ENCODE peak calls at places on chromosomes 6 and 20, in seven cellular contexts. One of them, this sample, is unnamed.

GRCh38 chr20:5559937-5560336 is 190.3 kb upstream of the SHLD1 start:
- DNase-seq in NCI-H1092: no peak
- DNase-seq in NCI-H2029: no peak
- DNase-seq in esophagus squamous epithelium: no peak
- DNase-seq in AG08395: no peak
- DNase-seq in nephron progenitor cell: no peak
- DNase-seq in activated effector memory CD4-positive, alpha-beta T cell treated with anti-CD3 and anti-CD28 coated beads, Interleukin-2, amount 50 U/mL, for 16 hours: no peak
- DNase-seq in this sample: no peak

GRCh38 chr6:82144852-82145332 is 102.7 kb downstream of the IBTK start:
- DNase-seq in NCI-H2029: no peak
- DNase-seq in NCI-H1092: no peak
- DNase-seq in activated effector memory CD4-positive, alpha-beta T cell treated with anti-CD3 and anti-CD28 coated beads, Interleukin-2, amount 50 U/mL, for 16 hours: no peak
- DNase-seq in nephron progenitor cell: no peak
- DNase-seq in esophagus squamous epithelium: no peak
- DNase-seq in AG08395: peak; percentile 75
- DNase-seq in this sample: peak; percentile 10

GRCh38 chr6:21636876-21637275 is 43.3 kb downstream of the SOX4 start:
- DNase-seq in NCI-H1092: no peak
- DNase-seq in nephron progenitor cell: no peak
- DNase-seq in esophagus squamous epithelium: no peak
- DNase-seq in activated effector memory CD4-positive, alpha-beta T cell treated with anti-CD3 and anti-CD28 coated beads, Interleukin-2, amount 50 U/mL, for 16 hours: no peak
- DNase-seq in AG08395: no peak
- DNase-seq in NCI-H2029: no peak
- DNase-seq in this sample: no peak

GRCh38 chr20:38745757-38746156 is 2.5 kb upstream of the ACTR5 start:
- DNase-seq in nephron progenitor cell: no peak
- DNase-seq in NCI-H2029: no peak
- DNase-seq in esophagus squamous epithelium: no peak
- DNase-seq in AG08395: no peak
- DNase-seq in activated effector memory CD4-positive, alpha-beta T cell treated with anti-CD3 and anti-CD28 coated beads, Interleukin-2, amount 50 U/mL, for 16 hours: no peak
- DNase-seq in NCI-H1092: no peak
- DNase-seq in this sample: no peak

GRCh38 chr6:110389689-110390382 is 25.5 kb downstream of the DDO start:
- DNase-seq in AG08395: no peak
- DNase-seq in NCI-H1092: no peak
- DNase-seq in activated effector memory CD4-positive, alpha-beta T cell treated with anti-CD3 and anti-CD28 coated beads, Interleukin-2, amount 50 U/mL, for 16 hours: no peak
- DNase-seq in esophagus squamous epithelium: no peak
- DNase-seq in nephron progenitor cell: no peak
- DNase-seq in NCI-H2029: no peak
- DNase-seq in this sample: no peak

GRCh38 chr6:36720251-36721141 is 22.9 kb downstream of the RAB44 start:
- DNase-seq in AG08395: no peak
- DNase-seq in nephron progenitor cell: no peak
- DNase-seq in NCI-H1092: no peak
- DNase-seq in activated effector memory CD4-positive, alpha-beta T cell treated with anti-CD3 and anti-CD28 coated beads, Interleukin-2, amount 50 U/mL, for 16 hours: peak; percentile 38
- DNase-seq in NCI-H2029: no peak
- DNase-seq in esophagus squamous epithelium: no peak
- DNase-seq in this sample: no peak

GRCh38 chr6:25175656-25176055 is 103.5 kb upstream of the CARMIL1 start:
- DNase-seq in nephron progenitor cell: no peak
- DNase-seq in NCI-H1092: no peak
- DNase-seq in NCI-H2029: no peak
- DNase-seq in esophagus squamous epithelium: no peak
- DNase-seq in AG08395: no peak
- DNase-seq in activated effector memory CD4-positive, alpha-beta T cell treated with anti-CD3 and anti-CD28 coated beads, Interleukin-2, amount 50 U/mL, for 16 hours: no peak
- DNase-seq in this sample: no peak

GRCh38 chr20:23655551-23656211 is 17.9 kb upstream of the CST3 start:
- DNase-seq in nephron progenitor cell: no peak
- DNase-seq in NCI-H2029: no peak
- DNase-seq in NCI-H1092: no peak
- DNase-seq in AG08395: no peak
- DNase-seq in activated effector memory CD4-positive, alpha-beta T cell treated with anti-CD3 and anti-CD28 coated beads, Interleukin-2, amount 50 U/mL, for 16 hours: no peak
- DNase-seq in esophagus squamous epithelium: no peak
- DNase-seq in this sample: no peak

GRCh38 chr6:26022166-26022510 is 59.5 kb downstream of the TRIM38 start:
- DNase-seq in NCI-H1092: peak; percentile 55
- DNase-seq in esophagus squamous epithelium: no peak
- DNase-seq in activated effector memory CD4-positive, alpha-beta T cell treated with anti-CD3 and anti-CD28 coated beads, Interleukin-2, amount 50 U/mL, for 16 hours: peak; percentile 72
- DNase-seq in nephron progenitor cell: no peak
- DNase-seq in NCI-H2029: peak; percentile 74
- DNase-seq in AG08395: peak; percentile 75
- DNase-seq in this sample: no peak

GRCh38 chr20:63239431-63239830 is 3.7 kb downstream of the BIRC7 start:
- DNase-seq in esophagus squamous epithelium: no peak
- DNase-seq in NCI-H1092: no peak
- DNase-seq in AG08395: no peak
- DNase-seq in nephron progenitor cell: no peak
- DNase-seq in NCI-H2029: no peak
- DNase-seq in activated effector memory CD4-positive, alpha-beta T cell treated with anti-CD3 and anti-CD28 coated beads, Interleukin-2, amount 50 U/mL, for 16 hours: no peak
- DNase-seq in this sample: no peak

GRCh38 chr20:62452475-62453095 is 23.2 kb downstream of the GATA5 start:
- DNase-seq in NCI-H1092: no peak
- DNase-seq in activated effector memory CD4-positive, alpha-beta T cell treated with anti-CD3 and anti-CD28 coated beads, Interleukin-2, amount 50 U/mL, for 16 hours: no peak
- DNase-seq in NCI-H2029: no peak
- DNase-seq in esophagus squamous epithelium: no peak
- DNase-seq in AG08395: no peak
- DNase-seq in nephron progenitor cell: no peak
- DNase-seq in this sample: no peak

GRCh38 chr6:148738939-148739821 is 7.7 kb upstream of the UST start:
- DNase-seq in esophagus squamous epithelium: no peak
- DNase-seq in nephron progenitor cell: no peak
- DNase-seq in NCI-H2029: no peak
- DNase-seq in NCI-H1092: no peak
- DNase-seq in AG08395: no peak
- DNase-seq in activated effector memory CD4-positive, alpha-beta T cell treated with anti-CD3 and anti-CD28 coated beads, Interleukin-2, amount 50 U/mL, for 16 hours: no peak
- DNase-seq in this sample: no peak

GRCh38 chr6:44202972-44203750 is 13.6 kb upstream of the MYMX start:
- DNase-seq in activated effector memory CD4-positive, alpha-beta T cell treated with anti-CD3 and anti-CD28 coated beads, Interleukin-2, amount 50 U/mL, for 16 hours: no peak
- DNase-seq in nephron progenitor cell: no peak
- DNase-seq in esophagus squamous epithelium: no peak
- DNase-seq in NCI-H2029: no peak
- DNase-seq in NCI-H1092: no peak
- DNase-seq in AG08395: no peak
- DNase-seq in this sample: no peak

GRCh38 chr6:105485456-105485855 is 82.6 kb upstream of the PREP start:
- DNase-seq in NCI-H1092: no peak
- DNase-seq in NCI-H2029: peak; percentile 54
- DNase-seq in esophagus squamous epithelium: no peak
- DNase-seq in activated effector memory CD4-positive, alpha-beta T cell treated with anti-CD3 and anti-CD28 coated beads, Interleukin-2, amount 50 U/mL, for 16 hours: no peak
- DNase-seq in AG08395: no peak
- DNase-seq in nephron progenitor cell: no peak
- DNase-seq in this sample: no peak

GRCh38 chr20:41408131-41408789 is 41.6 kb upstream of the EMILIN3 start:
- DNase-seq in NCI-H1092: no peak
- DNase-seq in NCI-H2029: no peak
- DNase-seq in activated effector memory CD4-positive, alpha-beta T cell treated with anti-CD3 and anti-CD28 coated beads, Interleukin-2, amount 50 U/mL, for 16 hours: no peak
- DNase-seq in nephron progenitor cell: no peak
- DNase-seq in AG08395: peak; percentile 13
- DNase-seq in esophagus squamous epithelium: no peak
- DNase-seq in this sample: no peak

GRCh38 chr6:157443066-157443800 is 62.2 kb downstream of the ZDHHC14 start:
- DNase-seq in AG08395: peak; percentile 72
- DNase-seq in nephron progenitor cell: no peak
- DNase-seq in esophagus squamous epithelium: no peak
- DNase-seq in activated effector memory CD4-positive, alpha-beta T cell treated with anti-CD3 and anti-CD28 coated beads, Interleukin-2, amount 50 U/mL, for 16 hours: no peak
- DNase-seq in NCI-H2029: no peak
- DNase-seq in NCI-H1092: no peak
- DNase-seq in this sample: no peak

GRCh38 chr6:111871207-111871606 is 2.0 kb downstream of the FYN start:
- DNase-seq in AG08395: no peak
- DNase-seq in activated effector memory CD4-positive, alpha-beta T cell treated with anti-CD3 and anti-CD28 coated beads, Interleukin-2, amount 50 U/mL, for 16 hours: peak; percentile 71
- DNase-seq in NCI-H2029: no peak
- DNase-seq in esophagus squamous epithelium: no peak
- DNase-seq in NCI-H1092: no peak
- DNase-seq in nephron progenitor cell: no peak
- DNase-seq in this sample: no peak

GRCh38 chr6:73340048-73340447 is 14.0 kb downstream of the DPPA5 start:
- DNase-seq in activated effector memory CD4-positive, alpha-beta T cell treated with anti-CD3 and anti-CD28 coated beads, Interleukin-2, amount 50 U/mL, for 16 hours: no peak
- DNase-seq in NCI-H2029: no peak
- DNase-seq in nephron progenitor cell: no peak
- DNase-seq in NCI-H1092: no peak
- DNase-seq in esophagus squamous epithelium: no peak
- DNase-seq in AG08395: no peak
- DNase-seq in this sample: no peak

GRCh38 chr6:42968783-42969182 is 8.2 kb downstream of the GNMT start:
- DNase-seq in AG08395: no peak
- DNase-seq in activated effector memory CD4-positive, alpha-beta T cell treated with anti-CD3 and anti-CD28 coated beads, Interleukin-2, amount 50 U/mL, for 16 hours: no peak
- DNase-seq in esophagus squamous epithelium: no peak
- DNase-seq in nephron progenitor cell: no peak
- DNase-seq in NCI-H2029: no peak
- DNase-seq in NCI-H1092: no peak
- DNase-seq in this sample: no peak

GRCh38 chr6:136113736-136114173 is 136.4 kb downstream of the MTFR2 start:
- DNase-seq in AG08395: peak; percentile 83
- DNase-seq in NCI-H2029: peak; percentile 36
- DNase-seq in activated effector memory CD4-positive, alpha-beta T cell treated with anti-CD3 and anti-CD28 coated beads, Interleukin-2, amount 50 U/mL, for 16 hours: no peak
- DNase-seq in NCI-H1092: peak; percentile 91
- DNase-seq in esophagus squamous epithelium: no peak
- DNase-seq in nephron progenitor cell: peak; percentile 17
- DNase-seq in this sample: no peak

GRCh38 chr20:64149141-64149540 is 15.1 kb upstream of the MYT1 start:
- DNase-seq in NCI-H2029: no peak
- DNase-seq in activated effector memory CD4-positive, alpha-beta T cell treated with anti-CD3 and anti-CD28 coated beads, Interleukin-2, amount 50 U/mL, for 16 hours: peak; percentile 43
- DNase-seq in nephron progenitor cell: no peak
- DNase-seq in NCI-H1092: no peak
- DNase-seq in AG08395: no peak
- DNase-seq in esophagus squamous epithelium: no peak
- DNase-seq in this sample: no peak

GRCh38 chr20:16262594-16262993 is 310.7 kb downstream of the KIF16B start:
- DNase-seq in esophagus squamous epithelium: no peak
- DNase-seq in nephron progenitor cell: no peak
- DNase-seq in NCI-H2029: no peak
- DNase-seq in NCI-H1092: no peak
- DNase-seq in activated effector memory CD4-positive, alpha-beta T cell treated with anti-CD3 and anti-CD28 coated beads, Interleukin-2, amount 50 U/mL, for 16 hours: no peak
- DNase-seq in AG08395: no peak
- DNase-seq in this sample: no peak

GRCh38 chr6:161356167-161356844 is 82.4 kb upstream of the AGPAT4 start:
- DNase-seq in NCI-H1092: no peak
- DNase-seq in nephron progenitor cell: no peak
- DNase-seq in esophagus squamous epithelium: no peak
- DNase-seq in AG08395: no peak
- DNase-seq in NCI-H2029: no peak
- DNase-seq in activated effector memory CD4-positive, alpha-beta T cell treated with anti-CD3 and anti-CD28 coated beads, Interleukin-2, amount 50 U/mL, for 16 hours: no peak
- DNase-seq in this sample: no peak

GRCh38 chr6:159968295-159969203 is at the start of gene IGF2R:
- DNase-seq in nephron progenitor cell: peak; percentile 90
- DNase-seq in AG08395: peak; percentile 97
- DNase-seq in esophagus squamous epithelium: peak; percentile 76
- DNase-seq in NCI-H2029: peak; percentile 92
- DNase-seq in activated effector memory CD4-positive, alpha-beta T cell treated with anti-CD3 and anti-CD28 coated beads, Interleukin-2, amount 50 U/mL, for 16 hours: peak; percentile 98
- DNase-seq in NCI-H1092: peak; percentile 91
- DNase-seq in this sample: peak; percentile 50